ENCODE peak calls at places on chromosomes 1 and 21, in six cellular contexts. One of them, this sample, is unnamed.

GRCh38 chr1:161071886-161072371 is 2.2 kb upstream of the ARHGAP30 start:
- DNase-seq in endothelial cell: peak; percentile 61
- DNase-seq in CD8-positive, alpha-beta T cell: peak; percentile 59
- DNase-seq in fibroblast of mammary gland: peak; percentile 66
- DNase-seq in AG09319: peak; percentile 14
- DNase-seq in cardiac fibroblast: peak; percentile 72
- DNase-seq in this sample: peak; percentile 82

GRCh38 chr1:178382372-178382771 is 114.4 kb downstream of the CLEC20A start:
- DNase-seq in fibroblast of mammary gland: no peak
- DNase-seq in AG09319: no peak
- DNase-seq in endothelial cell: no peak
- DNase-seq in CD8-positive, alpha-beta T cell: no peak
- DNase-seq in cardiac fibroblast: no peak
- DNase-seq in this sample: no peak

GRCh38 chr1:176720835-176721234 is 257.9 kb downstream of the PAPPA2 start:
- DNase-seq in CD8-positive, alpha-beta T cell: no peak
- DNase-seq in cardiac fibroblast: no peak
- DNase-seq in AG09319: no peak
- DNase-seq in fibroblast of mammary gland: peak; percentile 19
- DNase-seq in endothelial cell: no peak
- DNase-seq in this sample: no peak

GRCh38 chr1:36523850-36524249 is 41.1 kb upstream of the CSF3R start:
- DNase-seq in fibroblast of mammary gland: no peak
- DNase-seq in AG09319: no peak
- DNase-seq in cardiac fibroblast: no peak
- DNase-seq in CD8-positive, alpha-beta T cell: no peak
- DNase-seq in endothelial cell: no peak
- DNase-seq in this sample: no peak

GRCh38 chr21:26966360-26966977 is 419 bp downstream of the ADAMTS5 start:
- DNase-seq in cardiac fibroblast: peak; percentile 17
- DNase-seq in CD8-positive, alpha-beta T cell: no peak
- DNase-seq in AG09319: no peak
- DNase-seq in endothelial cell: no peak
- DNase-seq in fibroblast of mammary gland: peak; percentile 35
- DNase-seq in this sample: peak; percentile 13

GRCh38 chr1:30936541-30937171 is 28.1 kb upstream of the SDC3 start:
- DNase-seq in cardiac fibroblast: no peak
- DNase-seq in CD8-positive, alpha-beta T cell: no peak
- DNase-seq in fibroblast of mammary gland: no peak
- DNase-seq in endothelial cell: no peak
- DNase-seq in AG09319: no peak
- DNase-seq in this sample: no peak

GRCh38 chr1:62800274-62800673 is 16.3 kb downstream of the ATG4C start:
- DNase-seq in cardiac fibroblast: no peak
- DNase-seq in AG09319: no peak
- DNase-seq in endothelial cell: no peak
- DNase-seq in fibroblast of mammary gland: no peak
- DNase-seq in CD8-positive, alpha-beta T cell: no peak
- DNase-seq in this sample: no peak

GRCh38 chr1:158972841-158973240 is 36.9 kb upstream of the IFI16 start:
- DNase-seq in fibroblast of mammary gland: peak; percentile 5
- DNase-seq in AG09319: no peak
- DNase-seq in endothelial cell: peak; percentile 9
- DNase-seq in CD8-positive, alpha-beta T cell: no peak
- DNase-seq in cardiac fibroblast: peak; percentile 20
- DNase-seq in this sample: no peak

GRCh38 chr1:247077768-247078314 is 770 bp downstream of the ZNF670 start:
- DNase-seq in AG09319: no peak
- DNase-seq in CD8-positive, alpha-beta T cell: no peak
- DNase-seq in cardiac fibroblast: peak; percentile 25
- DNase-seq in endothelial cell: no peak
- DNase-seq in fibroblast of mammary gland: peak; percentile 11
- DNase-seq in this sample: no peak

GRCh38 chr1:8663915-8664331 is 153.5 kb downstream of the RERE start:
- DNase-seq in CD8-positive, alpha-beta T cell: no peak
- DNase-seq in cardiac fibroblast: peak; percentile 57
- DNase-seq in endothelial cell: no peak
- DNase-seq in AG09319: no peak
- DNase-seq in fibroblast of mammary gland: peak; percentile 54
- DNase-seq in this sample: peak; percentile 41

GRCh38 chr1:203480525-203481084 is 5.0 kb downstream of the PRELP start:
- DNase-seq in endothelial cell: no peak
- DNase-seq in CD8-positive, alpha-beta T cell: peak; percentile 35
- DNase-seq in AG09319: peak; percentile 85
- DNase-seq in cardiac fibroblast: peak; percentile 68
- DNase-seq in fibroblast of mammary gland: peak; percentile 79
- DNase-seq in this sample: peak; percentile 69

GRCh38 chr1:84582802-84583587 is 8.8 kb upstream of the CTBS start:
- DNase-seq in AG09319: no peak
- DNase-seq in CD8-positive, alpha-beta T cell: no peak
- DNase-seq in endothelial cell: no peak
- DNase-seq in cardiac fibroblast: peak; percentile 44
- DNase-seq in fibroblast of mammary gland: no peak
- DNase-seq in this sample: no peak

GRCh38 chr1:202697038-202697437 is 13.2 kb downstream of the SYT2 start:
- DNase-seq in AG09319: no peak
- DNase-seq in CD8-positive, alpha-beta T cell: no peak
- DNase-seq in cardiac fibroblast: no peak
- DNase-seq in endothelial cell: no peak
- DNase-seq in fibroblast of mammary gland: no peak
- DNase-seq in this sample: peak; percentile 54

GRCh38 chr1:32886012-32886827 is at the start of gene HPCA:
- DNase-seq in fibroblast of mammary gland: peak; percentile 41
- DNase-seq in CD8-positive, alpha-beta T cell: peak; percentile 53
- DNase-seq in cardiac fibroblast: peak; percentile 51
- DNase-seq in AG09319: no peak
- DNase-seq in endothelial cell: peak; percentile 93
- DNase-seq in this sample: peak; percentile 63

GRCh38 chr1:31038360-31038759 is 27.2 kb downstream of the PUM1 start:
- DNase-seq in endothelial cell: no peak
- DNase-seq in AG09319: peak; percentile 15
- DNase-seq in cardiac fibroblast: peak; percentile 76
- DNase-seq in CD8-positive, alpha-beta T cell: no peak
- DNase-seq in fibroblast of mammary gland: peak; percentile 62
- DNase-seq in this sample: no peak

GRCh38 chr1:7583291-7584096 is 187.6 kb upstream of the VAMP3 start:
- DNase-seq in AG09319: no peak
- DNase-seq in cardiac fibroblast: no peak
- DNase-seq in fibroblast of mammary gland: no peak
- DNase-seq in CD8-positive, alpha-beta T cell: no peak
- DNase-seq in endothelial cell: no peak
- DNase-seq in this sample: no peak

GRCh38 chr1:215052656-215053055 is 29.9 kb upstream of the KCNK2 start:
- DNase-seq in endothelial cell: no peak
- DNase-seq in cardiac fibroblast: peak; percentile 48
- DNase-seq in CD8-positive, alpha-beta T cell: no peak
- DNase-seq in AG09319: no peak
- DNase-seq in fibroblast of mammary gland: peak; percentile 94
- DNase-seq in this sample: no peak

GRCh38 chr1:203177471-203178039 is 1.9 kb upstream of the MYBPH start:
- DNase-seq in cardiac fibroblast: peak; percentile 63
- DNase-seq in AG09319: no peak
- DNase-seq in endothelial cell: no peak
- DNase-seq in CD8-positive, alpha-beta T cell: no peak
- DNase-seq in fibroblast of mammary gland: peak; percentile 70
- DNase-seq in this sample: no peak

GRCh38 chr1:156257711-156258110 is 9.9 kb upstream of the PAQR6 start:
- DNase-seq in endothelial cell: no peak
- DNase-seq in CD8-positive, alpha-beta T cell: no peak
- DNase-seq in AG09319: no peak
- DNase-seq in fibroblast of mammary gland: no peak
- DNase-seq in cardiac fibroblast: no peak
- DNase-seq in this sample: no peak

GRCh38 chr1:101185421-101185820 is 51.4 kb upstream of the S1PR1 start:
- DNase-seq in CD8-positive, alpha-beta T cell: no peak
- DNase-seq in AG09319: no peak
- DNase-seq in fibroblast of mammary gland: no peak
- DNase-seq in cardiac fibroblast: peak; percentile 45
- DNase-seq in endothelial cell: no peak
- DNase-seq in this sample: no peak

GRCh38 chr21:42565886-42566523 is 52.4 kb downstream of the SLC37A1 start:
- DNase-seq in endothelial cell: no peak
- DNase-seq in cardiac fibroblast: no peak
- DNase-seq in fibroblast of mammary gland: no peak
- DNase-seq in CD8-positive, alpha-beta T cell: no peak
- DNase-seq in AG09319: no peak
- DNase-seq in this sample: peak; percentile 6

DNA sequence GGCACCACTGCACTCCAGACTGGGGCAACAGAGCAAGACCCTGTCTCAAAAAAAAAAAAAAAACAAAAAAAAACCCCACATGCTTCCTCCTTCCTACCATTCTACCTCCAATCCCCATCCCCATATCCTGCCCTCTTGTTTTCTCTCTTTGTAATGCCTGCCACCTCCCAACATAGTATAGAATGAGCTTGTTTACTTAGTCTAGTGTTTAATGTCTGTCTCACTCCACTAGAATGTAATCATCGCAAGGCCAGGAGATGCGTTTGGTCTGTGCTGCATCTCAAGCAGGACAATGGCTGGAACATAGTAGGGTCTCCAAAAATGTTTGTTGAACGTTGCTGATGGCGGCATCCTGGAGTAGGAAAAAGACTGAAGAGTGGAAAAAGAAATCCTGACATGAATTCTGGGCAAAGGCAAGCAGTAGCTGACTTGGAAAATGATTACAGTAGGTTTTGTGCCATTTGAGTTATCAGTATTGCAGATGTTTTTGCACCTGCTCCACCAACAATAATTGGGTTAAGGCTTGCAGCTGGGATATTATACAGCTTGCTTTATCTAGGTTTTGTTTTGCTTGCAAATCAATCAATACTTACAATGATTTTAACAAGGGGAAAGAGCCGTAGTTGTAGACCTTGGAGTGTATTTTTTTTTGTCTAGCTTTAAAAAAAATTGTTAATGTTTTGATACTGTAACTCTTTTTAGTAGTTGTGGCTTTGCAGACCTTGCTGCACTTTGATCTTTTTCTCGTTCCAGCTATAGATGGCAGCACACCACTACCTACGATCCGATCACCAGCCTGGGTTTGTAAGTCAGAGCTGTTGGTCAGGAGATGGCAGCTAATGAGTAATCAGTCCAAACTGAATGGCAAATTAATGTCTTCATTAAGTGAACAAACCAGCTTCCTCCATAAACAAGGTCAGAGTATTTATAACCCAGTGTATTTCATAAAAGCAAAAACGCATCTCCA is 62.4 kb downstream of the BACH1 start:
- DNase-seq in cardiac fibroblast: no peak
- DNase-seq in CD8-positive, alpha-beta T cell: no peak
- DNase-seq in AG09319: no peak
- DNase-seq in endothelial cell: no peak
- DNase-seq in fibroblast of mammary gland: no peak
- DNase-seq in this sample: peak; percentile 55
- TF ChIP-seq CTCF in cardiac fibroblast: no peak
- TF ChIP-seq CTCF in CD8-positive, alpha-beta T cell: peak; percentile 38
- TF ChIP-seq CTCF in AG09319: no peak
- TF ChIP-seq CTCF in endothelial cell: no peak
- TF ChIP-seq CTCF in fibroblast of mammary gland: no peak
- TF ChIP-seq CTCF in this sample: peak; percentile 51

GRCh38 chr1:42479621-42480020 is 16.5 kb downstream of the CCDC30 start:
- DNase-seq in AG09319: no peak
- DNase-seq in cardiac fibroblast: peak; percentile 26
- DNase-seq in CD8-positive, alpha-beta T cell: no peak
- DNase-seq in endothelial cell: no peak
- DNase-seq in fibroblast of mammary gland: peak; percentile 51
- DNase-seq in this sample: no peak
- TF ChIP-seq CTCF in AG09319: no peak
- TF ChIP-seq CTCF in cardiac fibroblast: peak; percentile 22
- TF ChIP-seq CTCF in CD8-positive, alpha-beta T cell: no peak
- TF ChIP-seq CTCF in endothelial cell: peak; percentile 46
- TF ChIP-seq CTCF in fibroblast of mammary gland: peak; percentile 21
- TF ChIP-seq CTCF in this sample: no peak

DNA sequence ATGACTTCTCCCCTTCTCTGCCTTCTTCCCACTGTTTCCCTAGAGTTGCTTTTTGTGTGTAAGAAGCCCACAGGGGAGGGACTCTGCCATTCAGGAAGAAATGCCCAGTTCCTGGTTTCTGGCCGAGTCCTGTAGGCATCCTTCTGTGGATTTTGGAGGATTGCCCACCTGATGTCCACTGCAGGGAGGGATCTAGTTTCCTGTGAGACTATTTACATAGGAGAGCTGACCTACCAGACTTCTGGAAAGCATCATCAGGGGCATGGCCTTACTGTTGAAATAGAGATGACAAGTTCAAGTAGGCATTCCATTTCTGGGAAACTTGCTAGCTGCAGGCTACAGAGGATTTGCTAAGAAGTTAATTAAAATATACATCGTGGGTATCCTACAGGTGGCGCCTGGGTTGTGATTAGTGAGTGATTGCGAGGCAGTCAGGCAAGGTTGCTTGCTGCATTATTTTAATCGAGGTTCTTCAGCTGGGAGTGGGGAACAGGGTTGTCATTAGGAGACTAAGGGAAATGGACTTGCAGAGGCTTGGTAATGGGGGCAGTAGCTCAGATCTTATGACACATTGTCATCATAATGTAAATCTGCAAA is 148.7 kb downstream of the HHAT start:
- DNase-seq in CD8-positive, alpha-beta T cell: no peak
- DNase-seq in fibroblast of mammary gland: peak; percentile 4
- DNase-seq in cardiac fibroblast: no peak
- DNase-seq in AG09319: no peak
- DNase-seq in endothelial cell: no peak
- DNase-seq in this sample: peak; percentile 3
- TF ChIP-seq CTCF in CD8-positive, alpha-beta T cell: no peak
- TF ChIP-seq CTCF in fibroblast of mammary gland: no peak
- TF ChIP-seq CTCF in cardiac fibroblast: no peak
- TF ChIP-seq CTCF in AG09319: no peak
- TF ChIP-seq CTCF in endothelial cell: no peak
- TF ChIP-seq CTCF in this sample: no peak

DNA sequence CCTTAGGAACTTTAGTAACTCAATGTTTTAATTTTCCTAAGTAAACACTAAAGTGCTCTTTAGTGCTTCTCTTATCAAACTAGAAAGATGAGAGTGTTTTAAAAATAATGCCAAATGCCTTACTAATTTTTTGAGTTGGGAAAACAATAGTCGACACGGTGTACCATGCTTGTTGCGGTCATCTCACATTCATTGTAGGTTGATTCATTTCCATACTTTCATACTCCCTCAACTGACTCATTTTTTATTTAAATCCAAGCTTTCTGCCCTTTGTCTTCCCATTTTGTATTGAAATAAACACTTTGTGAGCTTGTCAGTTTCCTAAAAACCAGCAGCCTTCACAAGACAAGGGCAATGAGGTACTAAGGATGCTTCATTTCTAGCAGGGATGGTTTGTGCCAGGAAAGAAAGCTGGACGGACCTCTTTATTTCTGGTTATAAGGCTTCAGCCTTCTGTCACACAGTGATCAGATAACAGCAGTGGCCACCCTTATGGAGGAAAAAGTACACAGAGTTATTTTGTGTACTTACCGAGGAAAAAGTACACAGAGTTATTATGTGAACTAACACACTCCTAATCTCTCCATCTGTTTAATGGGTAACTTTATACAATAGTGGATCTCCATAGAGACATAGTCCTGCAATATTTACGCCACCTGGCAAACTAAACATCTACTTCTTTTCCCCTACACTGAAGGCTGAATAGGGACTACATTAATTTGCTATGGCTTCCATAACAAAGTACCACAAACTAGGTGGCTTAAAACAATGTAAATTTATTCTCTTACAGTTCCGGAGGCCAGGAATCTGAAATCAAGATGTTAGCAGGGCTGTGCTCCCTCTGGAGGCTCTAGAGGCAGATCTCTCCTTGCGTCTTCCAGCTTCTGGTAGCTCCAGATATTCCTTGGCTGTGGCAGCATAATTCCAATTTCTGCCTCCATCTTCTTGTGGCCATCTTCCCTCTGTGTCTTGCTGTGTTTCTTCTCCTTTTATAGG is 13.0 kb upstream of the CCDC190 start:
- DNase-seq in fibroblast of mammary gland: peak; percentile 92
- DNase-seq in cardiac fibroblast: peak; percentile 97
- DNase-seq in AG09319: peak; percentile 14
- DNase-seq in endothelial cell: no peak
- DNase-seq in CD8-positive, alpha-beta T cell: no peak
- DNase-seq in this sample: no peak
- TF ChIP-seq CTCF in fibroblast of mammary gland: peak; percentile 57
- TF ChIP-seq CTCF in cardiac fibroblast: peak; percentile 50
- TF ChIP-seq CTCF in AG09319: peak; percentile 33
- TF ChIP-seq CTCF in endothelial cell: no peak
- TF ChIP-seq CTCF in CD8-positive, alpha-beta T cell: no peak
- TF ChIP-seq CTCF in this sample: no peak